ENCODE peak calls at places on chromosome 17, in seven cellular contexts. A is SK-N-SH, J is HepG2, S is HCT116, X is H1, G is K562, T is GM12878. N is an unnamed sample.

GRCh38 chr17:20706752-20707372 is 127.3 kb downstream of the CDRT15L2 start:
- DNase-seq in T (no peak), X (no peak), J (no peak), S (no peak), A (no peak), G (no peak), N (no peak)

GRCh38 chr17:17041018-17041521 is 1.2 kb upstream of the MPRIP start:
- DNase-seq in G (peak), A (no peak), S (no peak), T (no peak), X (no peak), J (peak), N (peak)

GRCh38 chr17:81908793-81909192 is 2.4 kb downstream of the PCYT2 start:
- DNase-seq in S (no peak), G (no peak), J (no peak), A (no peak), X (no peak), T (no peak), N (no peak)

GRCh38 chr17:76202516-76202915 is 37.8 kb downstream of the RNF157 start:
- DNase-seq in T (no peak), X (no peak), G (no peak), A (no peak), S (no peak), J (no peak), N (no peak)

GRCh38 chr17:79788989-79789942 is 7.6 kb downstream of the CBX8 start:
- DNase-seq in J (no peak), T (no peak), G (no peak), A (no peak), S (no peak), X (peak), N (no peak)

GRCh38 chr17:2484876-2485275 is 26.8 kb downstream of the METTL16 start:
- DNase-seq in X (peak), T (no peak), J (no peak), S (no peak), G (no peak), A (no peak), N (peak)

GRCh38 chr17:30556374-30557332 is 79.4 kb downstream of the GOSR1 start:
- DNase-seq in S (no peak), X (peak), T (no peak), J (no peak), A (no peak), G (no peak), N (no peak)

GRCh38 chr17:27496005-27496404 is 39.8 kb downstream of the KSR1 start:
- DNase-seq in T (no peak), G (no peak), X (no peak), J (no peak), S (no peak), A (no peak), N (no peak)

GRCh38 chr17:6108987-6109386 is 38.8 kb downstream of the WSCD1 start:
- DNase-seq in A (no peak), S (no peak), G (no peak), J (no peak), T (no peak), X (no peak), N (no peak)

GRCh38 chr17:47719411-47720152 is 13.5 kb upstream of the TBX21 start:
- DNase-seq in S (no peak), A (no peak), X (no peak), J (no peak), T (no peak), G (no peak), N (no peak)

GRCh38 chr17:57562231-57562630 is 182.9 kb downstream of the CCDC182 start:
- DNase-seq in A (no peak), X (no peak), T (no peak), J (no peak), S (no peak), G (no peak), N (no peak)

GRCh38 chr17:77684803-77685580 is 273.5 kb upstream of the TNRC6C start:
- DNase-seq in S (no peak), G (no peak), T (no peak), J (no peak), X (no peak), A (no peak), N (no peak)

GRCh38 chr17:36849871-36850348 is 87.4 kb upstream of the LHX1 start:
- DNase-seq in J (no peak), X (no peak), G (peak), S (peak), A (no peak), T (peak), N (no peak)

GRCh38 chr17:17750881-17751280 is 69.6 kb downstream of the RAI1 start:
- DNase-seq in G (no peak), X (no peak), A (no peak), S (no peak), T (peak), J (no peak), N (no peak)

GRCh38 chr17:50938821-50939541 is 72.8 kb upstream of the TOB1 start:
- DNase-seq in A (no peak), G (no peak), X (no peak), T (no peak), S (no peak), J (no peak), N (no peak)
- TF ChIP-seq JUND in A (no peak), G (peak), X (no peak), T (no peak), S (no peak), J (no peak), N (no peak)

GRCh38 chr17:13646411-13646810 is 44.7 kb upstream of the HS3ST3A1 start:
- DNase-seq in G (no peak), T (no peak), J (no peak), A (no peak), S (no peak), X (no peak), N (no peak)
- TF ChIP-seq JUND in G (no peak), T (no peak), J (no peak), A (no peak), S (no peak), X (no peak), N (no peak)

GRCh38 chr17:9101356-9101755 is 80.0 kb downstream of the NTN1 start:
- DNase-seq in X (no peak), G (no peak), A (no peak), J (no peak), S (no peak), T (no peak), N (no peak)

GRCh38 chr17:9090641-9091096 is 69.4 kb downstream of the NTN1 start:
- DNase-seq in A (no peak), G (no peak), J (no peak), T (no peak), S (no peak), X (no peak), N (no peak)

GRCh38 chr17:9098242-9098641 is 76.9 kb downstream of the NTN1 start:
- DNase-seq in J (no peak), T (no peak), X (no peak), S (no peak), G (no peak), A (no peak), N (peak)

DNA sequence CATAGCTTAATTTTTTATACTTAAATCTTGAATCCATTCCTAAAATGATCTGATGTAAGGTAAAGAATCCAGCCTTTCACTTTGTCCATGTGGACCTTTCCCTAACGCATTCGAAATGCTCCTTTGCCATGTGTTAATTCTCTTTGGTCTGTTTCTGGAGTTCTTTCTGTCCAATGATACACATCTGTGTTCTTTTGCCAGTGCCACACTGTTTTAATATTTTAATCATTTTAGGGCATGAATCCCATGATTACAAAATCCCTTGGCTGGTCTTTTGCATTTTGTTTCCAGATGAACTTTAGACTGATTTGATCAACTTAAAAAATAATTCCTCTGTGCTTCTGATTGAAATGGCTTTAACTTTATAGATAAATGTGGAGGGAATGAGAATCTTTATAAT is 74.1 kb downstream of the NTN1 start:
- DNase-seq in A (no peak), T (no peak), G (no peak), S (no peak), J (no peak), X (no peak), N (no peak)
- TF ChIP-seq JUND in A (no peak), T (no peak), G (no peak), S (no peak), J (no peak), X (no peak), N (no peak)

GRCh38 chr17:65143899-65144590 is 6.9 kb downstream of the RGS9 start:
- DNase-seq in T (no peak), A (no peak), G (no peak), S (no peak), J (no peak), X (no peak), N (no peak)

GRCh38 chr17:65139045-65139764 is 2.0 kb downstream of the RGS9 start:
- DNase-seq in T (no peak), J (no peak), G (no peak), A (no peak), S (no peak), X (no peak), N (no peak)

GRCh38 chr17:65145743-65146142 is 8.6 kb downstream of the RGS9 start:
- DNase-seq in J (no peak), G (no peak), A (no peak), X (no peak), S (no peak), T (no peak), N (no peak)

GRCh38 chr17:65137076-65137935 is at the start of gene RGS9:
- DNase-seq in G (peak), A (peak), X (peak), S (peak), J (peak), T (peak), N (peak)

DNA sequence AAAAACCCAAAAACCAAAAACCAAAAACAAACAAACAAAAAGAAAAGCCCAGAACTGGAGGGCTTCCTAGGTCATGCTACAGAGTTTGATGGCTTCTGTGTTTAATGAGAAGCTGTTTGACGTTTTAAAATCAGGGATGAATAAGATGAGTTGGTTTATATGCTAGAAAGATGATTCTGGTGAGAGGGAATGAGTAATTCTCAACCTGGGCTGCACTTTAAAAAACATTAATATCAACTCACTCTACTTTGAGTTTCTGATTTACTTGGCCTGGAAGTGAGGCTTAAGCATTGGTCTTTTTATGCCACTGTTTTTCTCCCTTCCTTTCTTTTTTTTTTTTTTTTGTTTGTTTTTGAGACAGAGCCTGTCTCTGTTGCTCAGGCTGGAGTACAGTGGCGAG is 5.1 kb downstream of the RGS9 start:
- DNase-seq in J (no peak), S (no peak), X (no peak), G (no peak), A (no peak), T (no peak), N (no peak)
- TF ChIP-seq JUND in J (no peak), S (no peak), X (no peak), G (no peak), A (no peak), T (no peak), N (no peak)

GRCh38 chr17:63983326-63983725 is 10.6 kb upstream of the SCN4A start:
- DNase-seq in J (no peak), X (no peak), T (no peak), G (no peak), S (no peak), A (no peak), N (no peak)
- TF ChIP-seq JUND in J (no peak), X (no peak), T (no peak), G (no peak), S (no peak), A (no peak), N (no peak)

DNA sequence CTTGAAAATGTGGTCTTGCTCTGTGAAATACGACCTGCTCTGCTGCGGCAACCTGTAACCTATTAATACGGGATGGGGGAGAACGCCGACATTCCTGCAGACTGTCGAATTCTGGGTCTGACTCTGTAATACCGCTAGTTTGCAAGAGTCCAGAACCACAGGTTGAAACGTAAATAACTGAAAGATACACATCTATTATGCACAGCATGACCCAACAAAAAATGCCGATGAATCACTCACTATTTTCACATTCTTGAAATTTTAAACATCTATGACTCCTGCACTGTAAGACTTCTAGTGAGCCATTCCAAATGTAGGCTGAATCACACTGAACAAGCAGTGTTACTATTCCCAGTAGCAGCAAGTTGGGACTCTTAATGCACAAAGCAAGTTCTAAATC is 20.4 kb downstream of the VPS53 start:
- DNase-seq in X (no peak), J (no peak), G (no peak), A (no peak), T (no peak), S (no peak), N (peak)
- TF ChIP-seq JUND in X (no peak), J (no peak), G (no peak), A (peak), T (no peak), S (no peak), N (no peak)

DNA sequence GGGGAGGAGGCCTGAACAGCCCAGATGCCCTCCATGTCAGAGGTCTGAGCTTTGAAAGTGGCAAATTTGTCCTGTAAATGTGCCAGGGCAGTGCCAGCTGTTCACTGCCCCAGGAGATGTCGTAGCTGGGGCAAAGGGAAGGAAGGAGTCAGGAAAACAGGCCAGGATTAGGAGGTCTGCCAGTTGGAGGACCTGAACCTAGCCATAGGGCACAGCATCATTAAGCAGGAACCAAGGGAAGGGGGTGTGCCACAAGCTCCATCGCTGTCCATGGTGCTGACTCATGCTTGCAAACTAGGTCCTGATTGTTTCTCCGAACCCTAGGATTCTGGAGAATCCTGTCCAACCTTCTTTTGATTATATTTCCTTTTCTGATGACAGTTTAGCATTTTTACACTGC is 124.2 kb downstream of the TMEM132E start:
- DNase-seq in J (peak), S (no peak), A (no peak), X (peak), T (no peak), G (peak), N (peak)
- TF ChIP-seq JUND in J (no peak), S (no peak), A (no peak), X (peak), T (no peak), G (no peak), N (no peak)

GRCh38 chr17:29138991-29139682 is 41.1 kb downstream of the MYO18A start:
- DNase-seq in J (no peak), A (no peak), X (no peak), T (no peak), S (no peak), G (no peak), N (no peak)
- TF ChIP-seq JUND in J (no peak), A (no peak), X (no peak), T (no peak), S (no peak), G (no peak), N (no peak)

GRCh38 chr17:14198575-14198974 is 38.1 kb downstream of the CDRT15 start:
- DNase-seq in X (no peak), J (no peak), A (no peak), S (no peak), T (no peak), G (no peak), N (no peak)

GRCh38 chr17:14198013-14198412 is 38.6 kb downstream of the CDRT15 start:
- DNase-seq in G (no peak), J (no peak), A (peak), S (no peak), T (no peak), X (no peak), N (no peak)

GRCh38 chr17:14197582-14197981 is 39.1 kb downstream of the CDRT15 start:
- DNase-seq in X (no peak), J (no peak), A (no peak), S (no peak), G (no peak), T (no peak), N (no peak)

GRCh38 chr17:14200354-14200753 is 36.3 kb downstream of the CDRT15 start:
- DNase-seq in T (no peak), S (no peak), X (no peak), J (no peak), A (no peak), G (no peak), N (no peak)

GRCh38 chr17:14196337-14196997 is 40.2 kb downstream of the CDRT15 start:
- DNase-seq in G (no peak), J (no peak), A (no peak), S (no peak), T (no peak), X (no peak), N (no peak)
- TF ChIP-seq JUND in G (no peak), J (no peak), A (no peak), S (no peak), T (no peak), X (no peak), N (no peak)